ENCODE peak calls at places on chromosome 16, in eight cellular contexts. One of them, this sample, is unnamed.

GRCh38 chr16:9134739-9135138 is 43.3 kb downstream of the HAPSTR1 start:
- DNase-seq in CD8-positive, alpha-beta memory T cell: peak; percentile 24
- DNase-seq in Ammon's horn: peak; percentile 62
- DNase-seq in MCF 10A: peak; percentile 69
- DNase-seq in NAMALWA: peak; percentile 91
- DNase-seq in substantia nigra: peak; percentile 40
- DNase-seq in astrocyte of the hippocampus: peak; percentile 79
- DNase-seq in HAP-1: no peak
- DNase-seq in this sample: peak; percentile 63

GRCh38 chr16:31135535-31136286 is at the start of gene PRSS8:
- DNase-seq in CD8-positive, alpha-beta memory T cell: no peak
- DNase-seq in Ammon's horn: no peak
- DNase-seq in MCF 10A: peak; percentile 63
- DNase-seq in NAMALWA: no peak
- DNase-seq in substantia nigra: peak; percentile 30
- DNase-seq in astrocyte of the hippocampus: no peak
- DNase-seq in HAP-1: no peak
- DNase-seq in this sample: no peak

GRCh38 chr16:23803591-23804123 is 32.1 kb upstream of the PRKCB start:
- DNase-seq in CD8-positive, alpha-beta memory T cell: peak; percentile 42
- DNase-seq in Ammon's horn: peak; percentile 77
- DNase-seq in MCF 10A: peak; percentile 61
- DNase-seq in NAMALWA: peak; percentile 81
- DNase-seq in substantia nigra: peak; percentile 55
- DNase-seq in astrocyte of the hippocampus: peak; percentile 30
- DNase-seq in HAP-1: peak; percentile 39
- DNase-seq in this sample: peak; percentile 60

GRCh38 chr16:67666032-67666537 is 465 bp downstream of the ENKD1 start:
- DNase-seq in CD8-positive, alpha-beta memory T cell: no peak
- DNase-seq in Ammon's horn: no peak
- DNase-seq in MCF 10A: no peak
- DNase-seq in NAMALWA: peak; percentile 54
- DNase-seq in substantia nigra: peak; percentile 57
- DNase-seq in astrocyte of the hippocampus: peak; percentile 41
- DNase-seq in HAP-1: no peak
- DNase-seq in this sample: peak; percentile 62

GRCh38 chr16:85078176-85078700 is 34.0 kb downstream of the CIBAR2 start:
- DNase-seq in CD8-positive, alpha-beta memory T cell: no peak
- DNase-seq in Ammon's horn: no peak
- DNase-seq in MCF 10A: no peak
- DNase-seq in NAMALWA: no peak
- DNase-seq in substantia nigra: no peak
- DNase-seq in astrocyte of the hippocampus: no peak
- DNase-seq in HAP-1: no peak
- DNase-seq in this sample: no peak

GRCh38 chr16:49930841-49931240 is 74.9 kb upstream of the ZNF423 start:
- DNase-seq in CD8-positive, alpha-beta memory T cell: no peak
- DNase-seq in Ammon's horn: no peak
- DNase-seq in MCF 10A: no peak
- DNase-seq in NAMALWA: no peak
- DNase-seq in substantia nigra: no peak
- DNase-seq in astrocyte of the hippocampus: no peak
- DNase-seq in HAP-1: no peak
- DNase-seq in this sample: no peak

GRCh38 chr16:29665294-29666077 is 2.4 kb downstream of the SPN start:
- DNase-seq in CD8-positive, alpha-beta memory T cell: peak; percentile 42
- DNase-seq in Ammon's horn: no peak
- DNase-seq in MCF 10A: no peak
- DNase-seq in NAMALWA: peak; percentile 26
- DNase-seq in substantia nigra: no peak
- DNase-seq in astrocyte of the hippocampus: no peak
- DNase-seq in HAP-1: no peak
- DNase-seq in this sample: no peak

GRCh38 chr16:14249291-14250032 is 178.3 kb downstream of the MRTFB start:
- DNase-seq in CD8-positive, alpha-beta memory T cell: peak; percentile 9
- DNase-seq in Ammon's horn: peak; percentile 34
- DNase-seq in MCF 10A: peak; percentile 54
- DNase-seq in NAMALWA: peak; percentile 73
- DNase-seq in substantia nigra: peak; percentile 18
- DNase-seq in astrocyte of the hippocampus: peak; percentile 66
- DNase-seq in HAP-1: peak; percentile 57
- DNase-seq in this sample: peak; percentile 70

GRCh38 chr16:81321039-81321438 is 6.3 kb downstream of the GAN start:
- DNase-seq in CD8-positive, alpha-beta memory T cell: no peak
- DNase-seq in Ammon's horn: no peak
- DNase-seq in MCF 10A: no peak
- DNase-seq in NAMALWA: no peak
- DNase-seq in substantia nigra: no peak
- DNase-seq in astrocyte of the hippocampus: no peak
- DNase-seq in HAP-1: no peak
- DNase-seq in this sample: no peak

GRCh38 chr16:82050506-82050905 is 15.5 kb downstream of the HSD17B2 start:
- DNase-seq in CD8-positive, alpha-beta memory T cell: no peak
- DNase-seq in Ammon's horn: no peak
- DNase-seq in MCF 10A: no peak
- DNase-seq in NAMALWA: no peak
- DNase-seq in substantia nigra: no peak
- DNase-seq in astrocyte of the hippocampus: no peak
- DNase-seq in HAP-1: no peak
- DNase-seq in this sample: no peak

GRCh38 chr16:4306439-4307214 is 9.2 kb upstream of the GLIS2 start:
- DNase-seq in CD8-positive, alpha-beta memory T cell: peak; percentile 54
- DNase-seq in Ammon's horn: no peak
- DNase-seq in MCF 10A: no peak
- DNase-seq in NAMALWA: peak; percentile 79
- DNase-seq in substantia nigra: peak; percentile 28
- DNase-seq in astrocyte of the hippocampus: no peak
- DNase-seq in HAP-1: no peak
- DNase-seq in this sample: no peak

GRCh38 chr16:24993722-24994686 is 21.2 kb downstream of the ARHGAP17 start:
- DNase-seq in CD8-positive, alpha-beta memory T cell: no peak
- DNase-seq in Ammon's horn: no peak
- DNase-seq in MCF 10A: peak; percentile 75
- DNase-seq in NAMALWA: no peak
- DNase-seq in substantia nigra: no peak
- DNase-seq in astrocyte of the hippocampus: peak; percentile 92
- DNase-seq in HAP-1: no peak
- DNase-seq in this sample: peak; percentile 89

GRCh38 chr16:23504453-23505179 is 5.7 kb downstream of the GGA2 start:
- DNase-seq in CD8-positive, alpha-beta memory T cell: peak; percentile 70
- DNase-seq in Ammon's horn: peak; percentile 68
- DNase-seq in MCF 10A: peak; percentile 98
- DNase-seq in NAMALWA: peak; percentile 40
- DNase-seq in substantia nigra: peak; percentile 38
- DNase-seq in astrocyte of the hippocampus: peak; percentile 92
- DNase-seq in HAP-1: no peak
- DNase-seq in this sample: peak; percentile 87

GRCh38 chr16:29767062-29767461 is 11.0 kb upstream of the ZG16 start:
- DNase-seq in CD8-positive, alpha-beta memory T cell: no peak
- DNase-seq in Ammon's horn: no peak
- DNase-seq in MCF 10A: no peak
- DNase-seq in NAMALWA: no peak
- DNase-seq in substantia nigra: no peak
- DNase-seq in astrocyte of the hippocampus: no peak
- DNase-seq in HAP-1: no peak
- DNase-seq in this sample: no peak

GRCh38 chr16:84785843-84786538 is 33.8 kb upstream of the CRISPLD2 start:
- DNase-seq in CD8-positive, alpha-beta memory T cell: no peak
- DNase-seq in Ammon's horn: no peak
- DNase-seq in MCF 10A: peak; percentile 93
- DNase-seq in NAMALWA: no peak
- DNase-seq in substantia nigra: no peak
- DNase-seq in astrocyte of the hippocampus: peak; percentile 92
- DNase-seq in HAP-1: no peak
- DNase-seq in this sample: no peak

GRCh38 chr16:69029121-69029520 is 76.3 kb upstream of the HAS3 start:
- DNase-seq in CD8-positive, alpha-beta memory T cell: no peak
- DNase-seq in Ammon's horn: no peak
- DNase-seq in MCF 10A: no peak
- DNase-seq in NAMALWA: no peak
- DNase-seq in substantia nigra: no peak
- DNase-seq in astrocyte of the hippocampus: no peak
- DNase-seq in HAP-1: no peak
- DNase-seq in this sample: no peak

GRCh38 chr16:66127459-66128362 is 238.8 kb upstream of the CDH5 start:
- DNase-seq in CD8-positive, alpha-beta memory T cell: no peak
- DNase-seq in Ammon's horn: peak; percentile 13
- DNase-seq in MCF 10A: no peak
- DNase-seq in NAMALWA: no peak
- DNase-seq in substantia nigra: no peak
- DNase-seq in astrocyte of the hippocampus: peak; percentile 49
- DNase-seq in HAP-1: no peak
- DNase-seq in this sample: no peak

GRCh38 chr16:31568577-31569359 is 41.1 kb downstream of the AHSP start:
- DNase-seq in CD8-positive, alpha-beta memory T cell: no peak
- DNase-seq in Ammon's horn: no peak
- DNase-seq in MCF 10A: no peak
- DNase-seq in NAMALWA: no peak
- DNase-seq in substantia nigra: no peak
- DNase-seq in astrocyte of the hippocampus: peak; percentile 42
- DNase-seq in HAP-1: no peak
- DNase-seq in this sample: peak; percentile 30

GRCh38 chr16:87705780-87706277 is 60.0 kb downstream of the KLHDC4 start:
- DNase-seq in CD8-positive, alpha-beta memory T cell: no peak
- DNase-seq in Ammon's horn: no peak
- DNase-seq in MCF 10A: no peak
- DNase-seq in NAMALWA: no peak
- DNase-seq in substantia nigra: peak; percentile 56
- DNase-seq in astrocyte of the hippocampus: peak; percentile 33
- DNase-seq in HAP-1: no peak
- DNase-seq in this sample: no peak

GRCh38 chr16:68074850-68075249 is 10.3 kb upstream of the NFATC3 start:
- DNase-seq in CD8-positive, alpha-beta memory T cell: peak; percentile 53
- DNase-seq in Ammon's horn: no peak
- DNase-seq in MCF 10A: no peak
- DNase-seq in NAMALWA: peak; percentile 95
- DNase-seq in substantia nigra: no peak
- DNase-seq in astrocyte of the hippocampus: no peak
- DNase-seq in HAP-1: no peak
- DNase-seq in this sample: no peak

GRCh38 chr16:2753523-2754020 is 1.1 kb downstream of the SRRM2 start:
- DNase-seq in CD8-positive, alpha-beta memory T cell: no peak
- DNase-seq in Ammon's horn: no peak
- DNase-seq in MCF 10A: no peak
- DNase-seq in NAMALWA: peak; percentile 48
- DNase-seq in substantia nigra: no peak
- DNase-seq in astrocyte of the hippocampus: peak; percentile 51
- DNase-seq in HAP-1: no peak
- DNase-seq in this sample: no peak

GRCh38 chr16:58109881-58110280 is 19.3 kb downstream of the CFAP20 start:
- DNase-seq in CD8-positive, alpha-beta memory T cell: no peak
- DNase-seq in Ammon's horn: no peak
- DNase-seq in MCF 10A: no peak
- DNase-seq in NAMALWA: no peak
- DNase-seq in substantia nigra: no peak
- DNase-seq in astrocyte of the hippocampus: no peak
- DNase-seq in HAP-1: no peak
- DNase-seq in this sample: no peak

GRCh38 chr16:47320546-47321315 is 140.1 kb downstream of the ITFG1 start:
- DNase-seq in CD8-positive, alpha-beta memory T cell: no peak
- DNase-seq in Ammon's horn: peak; percentile 22
- DNase-seq in MCF 10A: no peak
- DNase-seq in NAMALWA: no peak
- DNase-seq in substantia nigra: no peak
- DNase-seq in astrocyte of the hippocampus: no peak
- DNase-seq in HAP-1: no peak
- DNase-seq in this sample: no peak

GRCh38 chr16:50667497-50668367 is 13.4 kb downstream of the SNX20 start:
- DNase-seq in CD8-positive, alpha-beta memory T cell: no peak
- DNase-seq in Ammon's horn: no peak
- DNase-seq in MCF 10A: no peak
- DNase-seq in NAMALWA: no peak
- DNase-seq in substantia nigra: no peak
- DNase-seq in astrocyte of the hippocampus: no peak
- DNase-seq in HAP-1: no peak
- DNase-seq in this sample: no peak

GRCh38 chr16:47162670-47163420 is 19.1 kb upstream of the NETO2 start:
- DNase-seq in CD8-positive, alpha-beta memory T cell: no peak
- DNase-seq in Ammon's horn: no peak
- DNase-seq in MCF 10A: no peak
- DNase-seq in NAMALWA: no peak
- DNase-seq in substantia nigra: no peak
- DNase-seq in astrocyte of the hippocampus: peak; percentile 23
- DNase-seq in HAP-1: no peak
- DNase-seq in this sample: no peak

GRCh38 chr16:30051518-30051917 is 14.0 kb upstream of the ALDOA start:
- DNase-seq in CD8-positive, alpha-beta memory T cell: no peak
- DNase-seq in Ammon's horn: no peak
- DNase-seq in MCF 10A: no peak
- DNase-seq in NAMALWA: no peak
- DNase-seq in substantia nigra: no peak
- DNase-seq in astrocyte of the hippocampus: peak; percentile 56
- DNase-seq in HAP-1: no peak
- DNase-seq in this sample: peak; percentile 76

GRCh38 chr16:80526418-80527061 is 14.3 kb upstream of the DYNLRB2 start:
- DNase-seq in CD8-positive, alpha-beta memory T cell: peak; percentile 39
- DNase-seq in Ammon's horn: peak; percentile 70
- DNase-seq in MCF 10A: peak; percentile 74
- DNase-seq in NAMALWA: peak; percentile 72
- DNase-seq in substantia nigra: peak; percentile 37
- DNase-seq in astrocyte of the hippocampus: peak; percentile 71
- DNase-seq in HAP-1: peak; percentile 49
- DNase-seq in this sample: peak; percentile 68

GRCh38 chr16:72291531-72291981 is 119.6 kb upstream of the PMFBP1 start:
- DNase-seq in CD8-positive, alpha-beta memory T cell: no peak
- DNase-seq in Ammon's horn: peak; percentile 8
- DNase-seq in MCF 10A: peak; percentile 89
- DNase-seq in NAMALWA: no peak
- DNase-seq in substantia nigra: no peak
- DNase-seq in astrocyte of the hippocampus: peak; percentile 83
- DNase-seq in HAP-1: no peak
- DNase-seq in this sample: peak; percentile 77

GRCh38 chr16:49466881-49467280 is 93.3 kb downstream of the C16orf78 start:
- DNase-seq in CD8-positive, alpha-beta memory T cell: no peak
- DNase-seq in Ammon's horn: no peak
- DNase-seq in MCF 10A: no peak
- DNase-seq in NAMALWA: no peak
- DNase-seq in substantia nigra: no peak
- DNase-seq in astrocyte of the hippocampus: no peak
- DNase-seq in HAP-1: no peak
- DNase-seq in this sample: no peak

GRCh38 chr16:3459401-3460090 is 16.1 kb downstream of the NAA60 start:
- DNase-seq in CD8-positive, alpha-beta memory T cell: no peak
- DNase-seq in Ammon's horn: no peak
- DNase-seq in MCF 10A: no peak
- DNase-seq in NAMALWA: no peak
- DNase-seq in substantia nigra: no peak
- DNase-seq in astrocyte of the hippocampus: peak; percentile 29
- DNase-seq in HAP-1: peak; percentile 87
- DNase-seq in this sample: no peak

This sample was measured in AG20443.